ENCODE peak calls at places on chromosomes 6 and 20, in ten cellular contexts. G is mesendoderm; Y is stimulated activated CD8-positive, alpha-beta memory T cell treated with anti-CD3 and anti-CD28 coated beads, Interleukin-2, amount 100 ng/mL, for 1 hour; B is stimulated activated CD4-positive, alpha-beta T cell treated with anti-CD3 and anti-CD28 coated beads, Interleukin-12 subunit alpha, Interleukin-12 subunit beta, amount 100 ng/mL, for 4 hours; H is HEK293T; Q is A673; E is HuH-7; C is effector memory CD4-positive, alpha-beta T cell; U is occipital lobe; I is GM10248. S is an unnamed sample.

GRCh38 chr6:109166643-109167042 is 71.3 kb downstream of the CEP57L1 start:
- DNase-seq in G (no peak), U (no peak), B (no peak), Q (no peak), C (no peak), H (no peak), I (no peak), E (no peak), Y (no peak), S (no peak)

GRCh38 chr6:116405147-116405546 is 34.4 kb downstream of the DSE start:
- DNase-seq in G (no peak), H (peak), Q (no peak), C (no peak), U (no peak), E (no peak), Y (no peak), I (peak), B (no peak), S (no peak)

GRCh38 chr6:14596410-14596809 is 478.8 kb downstream of the CD83 start:
- DNase-seq in Y (no peak), G (peak), C (no peak), I (no peak), H (no peak), Q (peak), U (no peak), E (no peak), B (no peak), S (no peak)

GRCh38 chr20:635609-636338 is 17.2 kb downstream of the SRXN1 start:
- DNase-seq in Q (no peak), E (no peak), B (no peak), C (no peak), Y (no peak), G (no peak), H (no peak), U (no peak), I (no peak), S (no peak)

GRCh38 chr6:73679009-73679408 is 17.0 kb upstream of the CD109 start:
- DNase-seq in Y (no peak), G (no peak), B (no peak), C (no peak), U (no peak), H (no peak), E (no peak), I (no peak), Q (no peak), S (no peak)

GRCh38 chr6:16972535-16972934 is 129.3 kb upstream of the STMND1 start:
- DNase-seq in E (no peak), I (no peak), U (no peak), B (no peak), G (no peak), Q (peak), C (no peak), Y (no peak), H (no peak), S (no peak)

GRCh38 chr20:19552144-19552895 is 205.7 kb upstream of the RIN2 start:
- DNase-seq in E (no peak), Y (no peak), C (no peak), I (no peak), Q (peak), G (peak), U (no peak), B (no peak), H (peak), S (no peak)

GRCh38 chr6:66533921-66534404 is 826.9 kb upstream of the EYS start:
- DNase-seq in U (no peak), I (no peak), Q (peak), C (no peak), G (no peak), H (no peak), Y (no peak), B (no peak), E (no peak), S (no peak)

GRCh38 chr6:112253842-112254816 is at the start of gene LAMA4:
- DNase-seq in H (peak), Q (peak), E (peak), C (no peak), G (peak), U (peak), I (peak), Y (no peak), B (no peak), S (no peak)

GRCh38 chr6:98648211-98648914 is 186.0 kb upstream of the POU3F2 start:
- DNase-seq in U (no peak), I (no peak), E (no peak), Q (no peak), B (no peak), Y (no peak), H (no peak), C (no peak), G (no peak), S (no peak)

GRCh38 chr6:35967059-35967769 is 46.3 kb upstream of the SRPK1 start:
- DNase-seq in E (peak), H (no peak), Q (no peak), I (no peak), U (peak), G (no peak), Y (no peak), B (no peak), C (no peak), S (no peak)

GRCh38 chr20:33007376-33008335 is at the start of gene BPIFB2:
- DNase-seq in G (no peak), U (no peak), Y (no peak), Q (no peak), C (no peak), B (no peak), I (no peak), H (no peak), E (no peak), S (no peak)

GRCh38 chr6:15755555-15755954 is 92.7 kb upstream of the DTNBP1 start:
- DNase-seq in E (no peak), Q (peak), I (no peak), H (no peak), U (no peak), C (no peak), G (no peak), B (no peak), Y (no peak), S (no peak)

GRCh38 chr6:133715270-133715669 is 173.6 kb upstream of the TCF21 start:
- DNase-seq in C (no peak), Q (no peak), Y (no peak), H (no peak), U (no peak), B (no peak), I (no peak), G (no peak), E (no peak), S (no peak)

GRCh38 chr20:57420571-57421257 is 29.5 kb downstream of the RBM38 start:
- DNase-seq in E (no peak), Y (no peak), Q (no peak), H (no peak), G (no peak), U (no peak), B (no peak), C (no peak), I (no peak), S (no peak)

GRCh38 chr20:48751871-48752270 is 75.9 kb downstream of the PREX1 start:
- DNase-seq in C (no peak), B (no peak), G (no peak), Y (no peak), E (no peak), I (no peak), U (no peak), Q (no peak), H (no peak), S (no peak)

GRCh38 chr6:51049983-51050877 is 231.6 kb downstream of the TFAP2B start:
- DNase-seq in I (no peak), H (no peak), E (no peak), G (no peak), U (no peak), B (no peak), Q (no peak), C (no peak), Y (no peak), S (no peak)

GRCh38 chr6:69758214-69758613 is 38.6 kb downstream of the LMBRD1 start:
- DNase-seq in G (no peak), Q (no peak), Y (no peak), H (no peak), E (no peak), B (no peak), I (no peak), C (no peak), U (no peak), S (no peak)

GRCh38 chr20:59307270-59307669 is 6.9 kb downstream of the EDN3 start:
- DNase-seq in U (no peak), C (no peak), E (no peak), G (no peak), Q (no peak), Y (no peak), I (no peak), B (no peak), H (no peak), S (no peak)

GRCh38 chr20:33433465-33433864 is 10.1 kb downstream of the SNTA1 start:
- DNase-seq in Y (no peak), I (no peak), G (no peak), H (no peak), E (no peak), C (no peak), B (no peak), Q (no peak), U (peak), S (no peak)